ENCODE peak calls at places on chromosomes 3 and 15, in four cellular contexts. One of them, this sample, is unnamed.

GRCh38 chr15:65259367-65259781 is 27.3 kb downstream of the PARP16 start:
- DNase-seq in upper lobe of left lung: no peak
- DNase-seq in body of pancreas: peak; percentile 17
- DNase-seq in aorta: peak; percentile 51
- DNase-seq in this sample: no peak

GRCh38 chr15:101386967-101387366 is 91.9 kb upstream of the SNRPA1 start:
- DNase-seq in upper lobe of left lung: no peak
- DNase-seq in body of pancreas: no peak
- DNase-seq in aorta: no peak
- DNase-seq in this sample: no peak

GRCh38 chr15:96338772-96339661 is 8.5 kb downstream of the NR2F2 start:
- DNase-seq in upper lobe of left lung: no peak
- DNase-seq in body of pancreas: no peak
- DNase-seq in aorta: no peak
- DNase-seq in this sample: no peak

GRCh38 chr3:185330644-185331043 is 32.3 kb upstream of the MAP3K13 start:
- DNase-seq in upper lobe of left lung: no peak
- DNase-seq in body of pancreas: peak; percentile 20
- DNase-seq in aorta: no peak
- DNase-seq in this sample: no peak

GRCh38 chr3:184240384-184241140 is 8.2 kb downstream of the ALG3 start:
- DNase-seq in upper lobe of left lung: no peak
- DNase-seq in body of pancreas: no peak
- DNase-seq in aorta: peak; percentile 30
- DNase-seq in this sample: no peak

GRCh38 chr15:75061272-75061671 is 37.9 kb downstream of the PPCDC start:
- DNase-seq in upper lobe of left lung: no peak
- DNase-seq in body of pancreas: no peak
- DNase-seq in aorta: no peak
- DNase-seq in this sample: no peak

GRCh38 chr3:18062289-18063025 is 320.0 kb upstream of the TBC1D5 start:
- DNase-seq in upper lobe of left lung: no peak
- DNase-seq in body of pancreas: no peak
- DNase-seq in aorta: no peak
- DNase-seq in this sample: no peak

GRCh38 chr15:92069308-92070244 is 216.1 kb downstream of the SLCO3A1 start:
- DNase-seq in upper lobe of left lung: peak; percentile 78
- DNase-seq in body of pancreas: no peak
- DNase-seq in aorta: peak; percentile 84
- DNase-seq in this sample: peak; percentile 53

GRCh38 chr3:46833346-46834300 is 29.6 kb downstream of the MYL3 start:
- DNase-seq in upper lobe of left lung: no peak
- DNase-seq in body of pancreas: no peak
- DNase-seq in aorta: no peak
- DNase-seq in this sample: no peak

GRCh38 chr3:158792709-158793108 is 9.1 kb upstream of the MFSD1 start:
- DNase-seq in upper lobe of left lung: no peak
- DNase-seq in body of pancreas: no peak
- DNase-seq in aorta: peak; percentile 57
- DNase-seq in this sample: no peak

GRCh38 chr3:81743096-81744025 is 18.1 kb downstream of the GBE1 start:
- DNase-seq in upper lobe of left lung: no peak
- DNase-seq in body of pancreas: peak; percentile 58
- DNase-seq in aorta: no peak
- DNase-seq in this sample: no peak

GRCh38 chr15:67180514-67181191 is 73.8 kb downstream of the AAGAB start:
- DNase-seq in upper lobe of left lung: no peak
- DNase-seq in body of pancreas: no peak
- DNase-seq in aorta: no peak
- DNase-seq in this sample: no peak

GRCh38 chr15:33242165-33242564 is 47.7 kb upstream of the FMN1 start:
- DNase-seq in upper lobe of left lung: no peak
- DNase-seq in body of pancreas: no peak
- DNase-seq in aorta: no peak
- DNase-seq in this sample: no peak

GRCh38 chr3:146929696-146930095 is 324.6 kb upstream of the PLSCR5 start:
- DNase-seq in upper lobe of left lung: no peak
- DNase-seq in body of pancreas: no peak
- DNase-seq in aorta: no peak
- DNase-seq in this sample: no peak

GRCh38 chr3:24650839-24651238 is 156.2 kb upstream of the THRB start:
- DNase-seq in upper lobe of left lung: no peak
- DNase-seq in body of pancreas: no peak
- DNase-seq in aorta: no peak
- DNase-seq in this sample: no peak

GRCh38 chr15:28075482-28076029 is 23.6 kb downstream of the OCA2 start:
- DNase-seq in upper lobe of left lung: no peak
- DNase-seq in body of pancreas: no peak
- DNase-seq in aorta: no peak
- DNase-seq in this sample: no peak

GRCh38 chr3:72205297-72205696 is 420.3 kb upstream of the PROK2 start:
- DNase-seq in upper lobe of left lung: no peak
- DNase-seq in body of pancreas: no peak
- DNase-seq in aorta: no peak
- DNase-seq in this sample: no peak

GRCh38 chr3:147521646-147522045 is 112.5 kb downstream of the ZIC1 start:
- DNase-seq in upper lobe of left lung: no peak
- DNase-seq in body of pancreas: no peak
- DNase-seq in aorta: no peak
- DNase-seq in this sample: no peak

GRCh38 chr15:98324341-98324970 is 323.9 kb upstream of the IGF1R start:
- DNase-seq in upper lobe of left lung: no peak
- DNase-seq in body of pancreas: no peak
- DNase-seq in aorta: no peak
- DNase-seq in this sample: no peak

GRCh38 chr15:85044251-85044853 is 62.7 kb downstream of the PDE8A start:
- DNase-seq in upper lobe of left lung: peak; percentile 47
- DNase-seq in body of pancreas: peak; percentile 60
- DNase-seq in aorta: no peak
- DNase-seq in this sample: no peak

GRCh38 chr3:180804871-180805430 is 107.5 kb upstream of the FXR1 start:
- DNase-seq in upper lobe of left lung: no peak
- DNase-seq in body of pancreas: no peak
- DNase-seq in aorta: no peak
- DNase-seq in this sample: no peak

GRCh38 chr3:45608885-45609284 is 14.3 kb downstream of the LIMD1 start:
- DNase-seq in upper lobe of left lung: no peak
- DNase-seq in body of pancreas: peak; percentile 72
- DNase-seq in aorta: no peak
- DNase-seq in this sample: no peak

GRCh38 chr15:97963779-97964178 is 3.3 kb downstream of the ARRDC4 start:
- DNase-seq in upper lobe of left lung: no peak
- DNase-seq in body of pancreas: no peak
- DNase-seq in aorta: no peak
- DNase-seq in this sample: no peak

GRCh38 chr3:69472093-69472492 is 86.2 kb upstream of the FRMD4B start:
- DNase-seq in upper lobe of left lung: no peak
- DNase-seq in body of pancreas: no peak
- DNase-seq in aorta: no peak
- DNase-seq in this sample: no peak

GRCh38 chr3:69838217-69838616 is 99.0 kb downstream of the MITF start:
- DNase-seq in upper lobe of left lung: no peak
- DNase-seq in body of pancreas: no peak
- DNase-seq in aorta: no peak
- DNase-seq in this sample: no peak

GRCh38 chr3:71176366-71176765 is 407.2 kb downstream of the FOXP1 start:
- DNase-seq in upper lobe of left lung: no peak
- DNase-seq in body of pancreas: no peak
- DNase-seq in aorta: no peak
- DNase-seq in this sample: no peak

GRCh38 chr3:29637093-29637492 is 356.2 kb downstream of the RBMS3 start:
- DNase-seq in upper lobe of left lung: no peak
- DNase-seq in body of pancreas: no peak
- DNase-seq in aorta: no peak
- DNase-seq in this sample: no peak

GRCh38 chr3:118972974-118973373 is 61.7 kb downstream of the IGSF11 start:
- DNase-seq in upper lobe of left lung: no peak
- DNase-seq in body of pancreas: peak; percentile 31
- DNase-seq in aorta: no peak
- DNase-seq in this sample: no peak

GRCh38 chr3:23116041-23116440 is 87.1 kb upstream of the UBE2E2 start:
- DNase-seq in upper lobe of left lung: no peak
- DNase-seq in body of pancreas: no peak
- DNase-seq in aorta: no peak
- DNase-seq in this sample: no peak

DNA sequence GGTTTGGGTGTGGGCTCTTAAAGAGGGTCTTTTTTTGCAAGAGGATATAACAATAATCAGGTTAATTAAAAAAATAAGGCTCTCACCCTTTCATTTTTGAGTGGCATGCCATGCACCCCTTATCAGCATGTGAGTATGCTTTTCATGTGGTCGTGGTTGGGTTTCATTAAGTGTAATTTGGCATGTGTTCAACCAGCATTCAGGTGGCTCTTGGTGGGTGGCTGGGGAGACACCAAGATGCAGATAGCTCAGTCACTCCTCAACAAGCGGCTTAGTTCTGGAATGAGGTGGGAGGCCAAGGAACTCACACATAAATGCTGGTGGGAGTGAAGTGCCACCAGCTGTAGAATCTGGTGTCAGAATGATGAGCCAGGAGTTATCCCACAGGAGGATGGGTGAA is 66.8 kb downstream of the FLNB start:
- DNase-seq in upper lobe of left lung: no peak
- DNase-seq in body of pancreas: no peak
- DNase-seq in aorta: no peak
- DNase-seq in this sample: peak; percentile 55
- H3K27ac ChIP-seq in upper lobe of left lung: no peak overlapping the region
- H3K27ac ChIP-seq in body of pancreas: no peak overlapping the region
- H3K27ac ChIP-seq in aorta: no peak overlapping the region
- H3K27ac ChIP-seq in this sample: no peak overlapping the region

DNA sequence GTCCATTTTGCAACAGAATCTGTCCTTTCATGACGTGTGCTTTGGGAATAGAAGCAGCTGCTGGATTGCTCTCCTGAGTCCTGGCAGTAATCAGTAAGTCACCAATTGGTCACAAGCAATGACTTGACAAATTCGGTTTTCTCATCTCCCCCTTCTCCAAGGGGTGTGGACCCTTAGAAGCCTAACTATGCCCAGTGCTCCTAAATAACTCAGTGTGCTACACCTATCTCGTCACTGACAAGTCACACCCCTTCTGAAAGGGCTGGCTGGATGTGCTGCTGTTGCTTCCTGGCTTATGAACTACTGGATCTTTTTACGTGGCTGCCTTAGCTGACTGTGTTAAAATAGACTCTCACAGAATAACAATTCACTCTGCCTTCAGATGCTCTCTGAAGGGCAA is 1351.5 kb downstream of the ZPLD1 start:
- DNase-seq in upper lobe of left lung: no peak
- DNase-seq in body of pancreas: peak; percentile 84
- DNase-seq in aorta: no peak
- DNase-seq in this sample: no peak
- H3K27ac ChIP-seq in upper lobe of left lung: no peak overlapping the region
- H3K27ac ChIP-seq in body of pancreas: peak overlapping the region; percentile 87
- H3K27ac ChIP-seq in aorta: no peak overlapping the region
- H3K27ac ChIP-seq in this sample: no peak overlapping the region

GRCh38 chr3:58323795-58324674 is 8.7 kb upstream of the PXK start:
- DNase-seq in upper lobe of left lung: no peak
- DNase-seq in body of pancreas: no peak
- DNase-seq in aorta: no peak
- DNase-seq in this sample: no peak

GRCh38 chr3:58321791-58322190 is 10.9 kb upstream of the PXK start:
- DNase-seq in upper lobe of left lung: no peak
- DNase-seq in body of pancreas: no peak
- DNase-seq in aorta: no peak
- DNase-seq in this sample: no peak

GRCh38 chr3:58325525-58325992 is 7.1 kb upstream of the PXK start:
- DNase-seq in upper lobe of left lung: no peak
- DNase-seq in body of pancreas: no peak
- DNase-seq in aorta: no peak
- DNase-seq in this sample: no peak

GRCh38 chr3:58324675-58325390 is 7.9 kb upstream of the PXK start:
- DNase-seq in upper lobe of left lung: no peak
- DNase-seq in body of pancreas: no peak
- DNase-seq in aorta: no peak
- DNase-seq in this sample: no peak

DNA sequence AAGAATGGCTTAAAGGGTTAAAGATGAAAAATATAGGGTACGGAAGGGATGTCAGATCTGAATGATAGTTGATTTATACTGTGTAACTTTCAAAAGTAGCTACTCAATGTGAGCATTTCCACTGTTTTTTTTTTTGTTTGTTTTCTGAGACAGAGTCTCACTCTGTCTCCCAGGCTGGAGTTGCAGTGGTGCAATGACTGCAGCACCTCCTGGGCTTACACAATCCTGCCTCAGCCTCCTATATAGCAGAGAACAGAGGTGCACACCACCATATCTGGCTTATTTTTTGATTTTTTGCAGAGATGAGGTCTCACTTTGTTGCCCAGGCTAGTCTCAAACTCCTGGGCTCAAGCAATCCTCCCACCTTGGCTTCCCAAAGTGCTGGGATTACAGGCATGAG is 9.9 kb upstream of the PXK start:
- DNase-seq in upper lobe of left lung: no peak
- DNase-seq in body of pancreas: no peak
- DNase-seq in aorta: no peak
- DNase-seq in this sample: no peak
- H3K27ac ChIP-seq in upper lobe of left lung: no peak overlapping the region
- H3K27ac ChIP-seq in body of pancreas: no peak overlapping the region
- H3K27ac ChIP-seq in aorta: no peak overlapping the region
- H3K27ac ChIP-seq in this sample: no peak overlapping the region

DNA sequence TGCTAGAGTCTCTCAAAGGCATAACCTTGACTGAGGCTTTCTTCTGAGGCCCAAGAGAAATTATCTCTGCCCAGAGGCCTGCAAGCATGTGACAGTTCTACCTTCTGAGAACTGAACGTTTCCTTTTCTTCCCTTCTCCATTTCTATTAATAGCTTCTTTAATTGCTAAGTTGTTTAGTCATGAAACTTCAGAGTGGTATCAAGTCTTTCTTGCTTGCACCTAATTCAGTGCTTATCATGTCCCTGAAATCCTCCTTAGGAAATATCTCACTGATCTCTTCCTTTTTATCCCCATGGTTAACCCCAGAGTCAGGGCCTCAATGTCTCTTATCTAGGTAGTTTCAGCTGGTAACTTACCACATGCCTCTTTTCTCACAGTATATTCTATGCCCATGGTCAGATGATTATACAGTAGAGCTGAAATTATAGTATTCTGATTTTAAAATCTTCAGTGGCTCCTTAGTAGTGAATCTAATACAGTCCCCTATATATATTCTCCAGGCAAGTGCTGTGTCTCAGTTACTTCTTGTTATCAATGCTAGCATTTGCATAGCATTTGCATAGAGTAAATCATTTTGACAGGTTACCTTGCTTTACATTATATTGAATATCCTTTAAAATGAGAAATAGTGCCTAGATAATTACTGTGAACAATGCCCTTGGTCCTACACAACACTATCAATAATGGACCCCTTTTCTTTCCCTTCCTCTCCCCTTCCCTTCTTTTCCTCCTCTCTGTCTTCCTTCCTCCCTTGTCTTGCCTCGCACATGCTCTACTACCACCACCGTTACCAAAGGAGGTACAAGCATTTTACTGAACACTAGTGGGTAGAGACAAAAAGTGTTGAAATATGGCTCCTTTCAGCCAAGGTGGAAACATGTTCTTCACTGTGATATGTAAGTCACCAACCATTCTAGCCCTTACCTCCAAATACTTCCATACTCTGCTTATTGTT is 33.0 kb downstream of the KBTBD8 start:
- DNase-seq in upper lobe of left lung: no peak
- DNase-seq in body of pancreas: no peak
- DNase-seq in aorta: no peak
- DNase-seq in this sample: no peak
- H3K27ac ChIP-seq in upper lobe of left lung: no peak overlapping the region
- H3K27ac ChIP-seq in body of pancreas: no peak overlapping the region
- H3K27ac ChIP-seq in aorta: no peak overlapping the region
- H3K27ac ChIP-seq in this sample: no peak overlapping the region